ENCODE peak calls at places on chromosomes 3 and 15, in seven cellular contexts. B is IMR-90, F is A549, Z is SK-N-SH, K is HepG2, U is K562, T is H1. A is an unnamed sample.

GRCh38 chr15:72227192-72227586 is 3.8 kb downstream of the PKM start:
- DNase-seq in F (no peak), B (peak), T (no peak), U (no peak), Z (no peak), K (peak), A (peak)

GRCh38 chr3:184477940-184478339 is 83.6 kb upstream of the EPHB3 start:
- DNase-seq in T (no peak), Z (no peak), B (no peak), U (no peak), K (no peak), F (no peak), A (no peak)

GRCh38 chr3:194197981-194198695 is 62.2 kb downstream of the HES1 start:
- DNase-seq in B (no peak), U (no peak), T (no peak), Z (no peak), F (no peak), K (no peak), A (no peak)

GRCh38 chr3:33426068-33426467 is 14.1 kb downstream of the UBP1 start:
- DNase-seq in B (no peak), F (no peak), U (no peak), K (no peak), T (no peak), Z (no peak), A (no peak)

GRCh38 chr3:16485024-16485992 is 28.2 kb downstream of the RFTN1 start:
- DNase-seq in Z (no peak), B (no peak), K (no peak), T (no peak), F (no peak), U (no peak), A (no peak)

GRCh38 chr3:98556164-98557130 is 24.7 kb downstream of the GPR15 start:
- DNase-seq in F (no peak), K (no peak), U (no peak), T (no peak), B (no peak), Z (no peak), A (peak)

GRCh38 chr3:183266454-183266853 is 13.4 kb downstream of the B3GNT5 start:
- DNase-seq in B (no peak), U (no peak), K (no peak), F (no peak), Z (no peak), T (no peak), A (no peak)

GRCh38 chr3:114406286-114406685 is 112.5 kb downstream of the TIGIT start:
- DNase-seq in F (no peak), K (no peak), T (no peak), Z (no peak), U (no peak), B (peak), A (no peak)

GRCh38 chr3:39420537-39420936 is 14.0 kb downstream of the RPSA start:
- DNase-seq in U (no peak), Z (no peak), K (no peak), F (no peak), T (no peak), B (no peak), A (no peak)

GRCh38 chr3:71026634-71027578 is 556.6 kb downstream of the FOXP1 start:
- DNase-seq in Z (no peak), B (no peak), K (peak), U (no peak), F (no peak), T (no peak), A (no peak)

GRCh38 chr3:178568152-178568753 is 32.0 kb downstream of the KCNMB2 start:
- DNase-seq in Z (no peak), U (no peak), F (no peak), K (no peak), T (no peak), B (no peak), A (no peak)

GRCh38 chr3:177673105-177673804 is 476.0 kb upstream of the TBL1XR1 start:
- DNase-seq in T (no peak), B (peak), F (no peak), U (no peak), K (no peak), Z (no peak), A (no peak)

GRCh38 chr3:17175187-17175839 is 290.6 kb downstream of the PLCL2 start:
- DNase-seq in B (peak), Z (no peak), F (no peak), U (no peak), T (no peak), K (no peak), A (no peak)

GRCh38 chr3:124510290-124510689 is 220.0 kb upstream of the UMPS start:
- DNase-seq in B (peak), F (no peak), U (no peak), Z (no peak), T (no peak), K (no peak), A (no peak)

GRCh38 chr15:98703291-98703690 is 55.0 kb downstream of the IGF1R start:
- DNase-seq in Z (no peak), U (no peak), K (no peak), B (no peak), F (no peak), T (no peak), A (no peak)

GRCh38 chr3:10933470-10933957 is 59.0 kb upstream of the SLC6A1 start:
- DNase-seq in U (no peak), B (no peak), K (no peak), T (no peak), Z (no peak), F (no peak), A (no peak)

GRCh38 chr3:33061782-33062181 is 35.2 kb downstream of the GLB1 start:
- DNase-seq in U (no peak), Z (no peak), K (no peak), F (no peak), T (no peak), B (peak), A (no peak)

GRCh38 chr3:101091489-101091888 is 98.3 kb upstream of the ABI3BP start:
- DNase-seq in Z (no peak), F (no peak), T (no peak), K (peak), U (peak), B (peak), A (peak)

GRCh38 chr3:195154111-195154791 is 116.7 kb downstream of the XXYLT1 start:
- DNase-seq in B (peak), K (no peak), Z (no peak), T (no peak), F (no peak), U (no peak), A (no peak)

GRCh38 chr3:63050548-63050947 is 175.3 kb upstream of the CADPS start:
- DNase-seq in F (no peak), Z (no peak), U (no peak), T (no peak), K (no peak), B (no peak), A (no peak)

GRCh38 chr3:41688595-41689380 is 273.1 kb downstream of the ULK4 start:
- DNase-seq in Z (no peak), F (no peak), B (peak), T (no peak), U (no peak), K (peak), A (no peak)

GRCh38 chr3:138187296-138188012 is at the start of gene ARMC8:
- DNase-seq in U (peak), T (no peak), K (peak), Z (peak), F (peak), B (no peak), A (peak)

GRCh38 chr3:147394168-147394941 is 12.0 kb downstream of the ZIC4 start:
- DNase-seq in B (no peak), U (no peak), Z (peak), K (no peak), T (no peak), F (no peak), A (no peak)

GRCh38 chr3:16122155-16122554 is 52.3 kb upstream of the GALNT15 start:
- DNase-seq in K (no peak), B (no peak), Z (no peak), T (no peak), U (no peak), F (no peak), A (no peak)

GRCh38 chr3:12829886-12830784 is 11.2 kb downstream of the RPL32 start:
- DNase-seq in K (no peak), T (no peak), F (no peak), B (no peak), U (no peak), Z (peak), A (no peak)

GRCh38 chr3:97992547-97993173 is 20.4 kb upstream of the RIOX2 start:
- DNase-seq in F (no peak), U (no peak), Z (no peak), B (no peak), T (no peak), K (peak), A (no peak)

GRCh38 chr3:46675843-46676567 is 17.5 kb downstream of the ALS2CL start:
- DNase-seq in F (no peak), K (no peak), B (peak), U (no peak), T (no peak), Z (no peak), A (no peak)

GRCh38 chr3:54817628-54818027 is 110.2 kb downstream of the LRTM1 start:
- DNase-seq in F (no peak), T (no peak), B (peak), Z (no peak), K (no peak), U (no peak), A (no peak)

GRCh38 chr15:63288778-63289378 is 11.5 kb downstream of the APH1B start:
- DNase-seq in T (no peak), U (peak), F (peak), K (peak), B (peak), Z (peak), A (peak)

GRCh38 chr15:27358751-27359434 is 387.9 kb downstream of the GABRG3 start:
- DNase-seq in B (no peak), K (peak), U (peak), T (peak), F (no peak), Z (peak), A (no peak)

GRCh38 chr3:46378426-46378942 is 7.7 kb downstream of the CCR5 start:
- DNase-seq in U (peak), K (peak), F (peak), T (peak), B (peak), Z (peak), A (peak)

GRCh38 chr15:64426845-64427465 is 33.4 kb upstream of the ZNF609 start:
- DNase-seq in F (no peak), T (no peak), B (peak), U (no peak), Z (no peak), K (peak), A (peak)

GRCh38 chr3:100264242-100264641 is 3.5 kb downstream of the TBC1D23 start:
- DNase-seq in U (no peak), T (no peak), K (no peak), Z (no peak), B (peak), F (no peak), A (no peak)

GRCh38 chr3:146100180-146100579 is 60.8 kb downstream of the PLOD2 start:
- DNase-seq in B (no peak), Z (no peak), F (no peak), T (no peak), U (no peak), K (peak), A (no peak)

GRCh38 chr3:168040624-168041208 is 55.0 kb downstream of the GOLIM4 start:
- DNase-seq in K (peak), B (peak), Z (peak), U (peak), F (peak), T (no peak), A (peak)

GRCh38 chr3:118932822-118933558 is 101.7 kb downstream of the IGSF11 start:
- DNase-seq in B (no peak), K (no peak), T (no peak), F (no peak), Z (no peak), U (no peak), A (no peak)

GRCh38 chr3:94150113-94150512 is 87.3 kb downstream of the NSUN3 start:
- DNase-seq in T (no peak), K (no peak), B (no peak), U (no peak), F (no peak), Z (no peak), A (no peak)

GRCh38 chr3:104102386-104102785 is 1264.3 kb upstream of the ALCAM start:
- DNase-seq in U (no peak), B (peak), T (no peak), K (peak), F (peak), Z (no peak), A (peak)

GRCh38 chr3:30042274-30042859 is 564.0 kb upstream of the TGFBR2 start:
- DNase-seq in B (peak), U (peak), T (no peak), Z (peak), F (peak), K (peak), A (peak)

DNA sequence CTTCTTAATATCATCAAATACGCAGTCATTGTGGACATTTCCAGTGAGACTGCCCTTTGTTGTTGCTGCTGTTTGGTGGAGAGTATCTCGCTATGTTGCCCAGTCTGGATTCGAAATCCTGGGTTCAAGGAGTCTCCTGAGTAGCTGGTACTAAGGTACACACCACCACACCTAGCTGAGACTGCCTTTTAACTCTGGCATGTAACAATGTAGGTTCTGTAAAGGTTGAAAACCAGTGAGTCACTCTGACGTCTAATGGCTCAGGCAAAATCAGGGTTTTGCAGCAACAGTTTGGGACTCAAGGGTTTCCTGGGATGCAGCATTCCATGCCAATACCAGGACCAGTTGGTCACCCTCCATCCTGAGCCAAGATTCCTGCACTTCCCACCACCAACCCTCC is 52.2 kb downstream of the AQP9 start:
- DNase-seq in T (no peak), K (no peak), U (no peak), F (no peak), Z (no peak), B (peak), A (peak)
- TF ChIP-seq RAD21 in T (no peak), K (no peak), U (no peak), F (no peak), Z (no peak), B (no peak), A (no peak)

DNA sequence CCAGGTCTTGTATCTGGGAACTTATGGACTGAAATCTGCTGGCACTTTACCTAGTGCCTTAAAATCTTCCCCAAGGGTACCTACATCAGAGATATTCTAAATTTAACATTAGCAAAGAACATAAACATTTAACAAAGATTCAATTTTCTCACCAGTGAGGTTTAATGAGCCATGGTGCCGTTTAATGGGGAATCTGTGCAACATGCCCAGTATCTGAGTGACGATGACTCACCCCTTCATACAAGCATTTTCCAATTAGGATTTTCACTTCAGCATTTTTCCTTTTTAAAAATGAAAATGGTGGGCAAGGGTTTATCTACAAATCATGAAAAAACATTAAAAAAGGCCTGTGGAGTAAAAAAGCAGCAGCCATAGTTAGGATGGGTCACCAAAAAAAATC is 189.4 kb downstream of the SLC9A9 start:
- DNase-seq in K (no peak), B (no peak), T (no peak), F (no peak), U (no peak), Z (no peak), A (no peak)
- TF ChIP-seq RAD21 in K (no peak), B (no peak), T (no peak), F (no peak), U (no peak), Z (no peak), A (no peak)

GRCh38 chr15:85625856-85626255 is 168.9 kb downstream of the KLHL25 start:
- DNase-seq in Z (no peak), F (no peak), T (no peak), B (peak), U (no peak), K (no peak), A (no peak)
- TF ChIP-seq RAD21 in Z (no peak), F (no peak), T (no peak), B (no peak), U (no peak), K (no peak), A (no peak)

GRCh38 chr15:38130200-38130567 is 122.5 kb upstream of the SPRED1 start:
- DNase-seq in K (no peak), F (no peak), B (no peak), U (no peak), T (no peak), Z (no peak), A (no peak)

GRCh38 chr15:38127306-38127731 is 125.3 kb upstream of the SPRED1 start:
- DNase-seq in Z (no peak), K (no peak), U (no peak), F (no peak), B (peak), T (no peak), A (peak)

GRCh38 chr15:38130739-38131498 is 121.7 kb upstream of the SPRED1 start:
- DNase-seq in F (no peak), Z (peak), B (peak), K (no peak), U (no peak), T (no peak), A (no peak)

GRCh38 chr15:38128389-38128788 is 124.2 kb upstream of the SPRED1 start:
- DNase-seq in Z (no peak), B (peak), T (no peak), F (no peak), K (no peak), U (no peak), A (no peak)

DNA sequence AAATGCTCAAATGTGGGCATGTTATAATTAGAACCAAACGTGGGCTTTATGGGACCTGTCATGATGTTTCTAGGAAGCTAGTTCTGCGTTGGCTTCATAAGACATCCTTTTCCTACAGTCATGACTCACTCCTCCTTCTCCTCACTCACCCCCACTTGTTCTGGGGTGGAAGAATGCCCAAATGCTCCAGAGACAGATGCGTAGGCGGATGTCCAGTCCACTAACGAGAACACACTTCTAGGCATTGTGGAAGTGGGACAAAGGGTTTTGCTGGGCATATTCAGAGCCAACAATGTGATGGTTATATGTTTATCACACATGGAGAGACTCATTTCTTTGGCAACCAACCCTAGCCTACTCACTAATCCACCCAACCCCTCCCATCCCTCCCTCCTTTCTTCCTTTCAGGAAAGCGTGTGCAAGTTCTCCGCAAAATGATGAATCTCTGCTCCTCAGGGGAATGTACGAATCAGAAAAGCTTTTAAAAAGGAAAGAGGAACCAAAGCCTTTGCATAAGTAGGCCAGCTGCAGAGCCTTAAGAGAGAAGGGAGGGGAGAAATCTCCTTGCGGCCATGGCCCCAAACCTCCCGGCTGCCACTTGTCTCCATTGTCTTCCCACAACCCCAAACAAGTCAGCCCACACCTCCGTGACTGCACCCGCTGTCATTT is 123.0 kb upstream of the SPRED1 start:
- DNase-seq in B (peak), K (no peak), T (no peak), F (no peak), Z (peak), U (no peak), A (no peak)
- TF ChIP-seq RAD21 in B (peak), K (no peak), T (no peak), F (no peak), Z (no peak), U (no peak), A (no peak)

DNA sequence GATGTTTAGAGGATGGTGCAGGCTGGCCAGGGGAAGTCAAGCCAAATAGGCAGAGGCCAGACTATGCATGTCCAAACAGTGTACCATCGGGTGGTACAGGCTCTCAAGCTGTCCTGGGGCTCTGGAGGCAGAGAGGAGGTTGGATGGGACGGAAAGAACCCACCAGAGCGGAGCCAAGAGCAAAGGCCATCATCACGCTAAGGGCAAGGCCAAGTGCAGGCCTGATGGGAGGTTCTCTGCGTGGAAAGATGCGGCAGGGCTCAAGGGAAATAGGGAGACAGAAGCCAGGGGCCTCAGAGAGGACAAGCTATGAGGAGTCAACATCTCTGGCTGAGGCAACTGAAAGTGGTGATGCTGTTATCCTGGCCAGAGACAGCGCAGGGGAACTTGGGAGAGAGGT is 102.7 kb downstream of the ASB7 start:
- DNase-seq in B (no peak), U (no peak), Z (no peak), K (no peak), F (no peak), T (no peak), A (no peak)
- TF ChIP-seq RAD21 in B (no peak), U (no peak), Z (no peak), K (no peak), F (no peak), T (no peak), A (no peak)

DNA sequence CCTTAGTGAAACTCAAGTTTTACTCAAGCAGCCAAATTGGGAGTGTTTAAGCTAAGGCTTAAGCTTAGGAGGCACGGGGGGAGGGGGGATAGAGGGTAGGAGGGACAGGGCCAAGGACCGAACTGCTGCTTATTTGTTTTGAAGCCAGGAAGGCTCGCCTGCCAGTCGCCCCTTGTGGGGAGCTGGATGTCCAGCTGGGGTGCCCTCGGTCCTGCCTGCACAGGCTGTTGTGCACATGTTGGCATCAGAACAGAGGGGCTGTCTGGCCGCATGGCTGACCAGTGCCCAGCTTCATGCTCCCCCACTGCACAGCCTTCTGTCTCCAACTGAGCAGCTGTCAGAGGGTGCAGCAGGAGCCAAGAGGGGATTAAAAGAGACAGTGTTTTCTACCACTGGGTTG is 53.4 kb downstream of the BOC start:
- DNase-seq in B (no peak), F (no peak), Z (no peak), U (no peak), T (no peak), K (no peak), A (no peak)
- TF ChIP-seq RAD21 in B (no peak), F (no peak), Z (no peak), U (no peak), T (no peak), K (no peak), A (no peak)

GRCh38 chr3:27556854-27557253 is 72.7 kb upstream of the SLC4A7 start:
- DNase-seq in F (no peak), Z (no peak), T (no peak), U (no peak), K (no peak), B (peak), A (no peak)
- TF ChIP-seq RAD21 in F (no peak), Z (no peak), T (no peak), U (no peak), K (no peak), B (no peak), A (no peak)